ENCODE peak calls at places on chromosomes 11 and 22, in nine cellular contexts. One of them, this sample, is unnamed.

GRCh38 chr11:31817054-31817620 is 6.0 kb upstream of the PAX6 start:
- DNase-seq in endothelial cell of umbilical vein: no peak
- DNase-seq in H1: no peak
- DNase-seq in MM.1S: no peak
- DNase-seq in K562: peak
- DNase-seq in GM12878: no peak
- DNase-seq in HepG2: no peak
- DNase-seq in mammary epithelial cell: peak
- DNase-seq in DND-41: no peak
- DNase-seq in this sample: peak

GRCh38 chr11:73856001-73856663 is 20.5 kb downstream of the COA4 start:
- DNase-seq in endothelial cell of umbilical vein: no peak
- DNase-seq in H1: no peak
- DNase-seq in MM.1S: no peak
- DNase-seq in K562: no peak
- DNase-seq in GM12878: no peak
- DNase-seq in HepG2: no peak
- DNase-seq in mammary epithelial cell: no peak
- DNase-seq in DND-41: no peak
- DNase-seq in this sample: no peak

GRCh38 chr11:69449320-69450063 is 32.0 kb upstream of the LINC01488 start:
- DNase-seq in endothelial cell of umbilical vein: peak
- DNase-seq in H1: no peak
- DNase-seq in MM.1S: no peak
- DNase-seq in K562: peak
- DNase-seq in GM12878: no peak
- DNase-seq in HepG2: peak
- DNase-seq in mammary epithelial cell: no peak
- DNase-seq in DND-41: no peak
- DNase-seq in this sample: no peak

GRCh38 chr22:24069721-24070120 is 58.6 kb downstream of the CABIN1 start:
- DNase-seq in endothelial cell of umbilical vein: no peak
- DNase-seq in H1: no peak
- DNase-seq in MM.1S: peak
- DNase-seq in K562: no peak
- DNase-seq in GM12878: no peak
- DNase-seq in HepG2: no peak
- DNase-seq in mammary epithelial cell: no peak
- DNase-seq in DND-41: no peak
- DNase-seq in this sample: no peak

GRCh38 chr11:99937330-99937729 is 749.8 kb upstream of the ARHGAP42 start:
- DNase-seq in endothelial cell of umbilical vein: no peak
- DNase-seq in H1: no peak
- DNase-seq in MM.1S: no peak
- DNase-seq in K562: no peak
- DNase-seq in GM12878: no peak
- DNase-seq in HepG2: no peak
- DNase-seq in mammary epithelial cell: no peak
- DNase-seq in DND-41: no peak
- DNase-seq in this sample: no peak

GRCh38 chr11:16678466-16679116 is 59.9 kb upstream of the C11orf58 start:
- DNase-seq in endothelial cell of umbilical vein: no peak
- DNase-seq in H1: no peak
- DNase-seq in MM.1S: no peak
- DNase-seq in K562: no peak
- DNase-seq in GM12878: no peak
- DNase-seq in HepG2: no peak
- DNase-seq in mammary epithelial cell: peak
- DNase-seq in DND-41: no peak
- DNase-seq in this sample: no peak

GRCh38 chr11:91773090-91773489 is 451.5 kb upstream of the FAT3 start:
- DNase-seq in endothelial cell of umbilical vein: peak
- DNase-seq in H1: peak
- DNase-seq in MM.1S: no peak
- DNase-seq in K562: no peak
- DNase-seq in GM12878: no peak
- DNase-seq in HepG2: no peak
- DNase-seq in mammary epithelial cell: no peak
- DNase-seq in DND-41: no peak
- DNase-seq in this sample: peak

GRCh38 chr11:123235687-123236261 is 40.7 kb upstream of the CLMP start:
- DNase-seq in endothelial cell of umbilical vein: no peak
- DNase-seq in H1: no peak
- DNase-seq in MM.1S: no peak
- DNase-seq in K562: no peak
- DNase-seq in GM12878: no peak
- DNase-seq in HepG2: no peak
- DNase-seq in mammary epithelial cell: no peak
- DNase-seq in DND-41: no peak
- DNase-seq in this sample: no peak

GRCh38 chr11:72696866-72697428 is 22.7 kb upstream of the PDE2A start:
- DNase-seq in endothelial cell of umbilical vein: no peak
- DNase-seq in H1: no peak
- DNase-seq in MM.1S: no peak
- DNase-seq in K562: peak
- DNase-seq in GM12878: no peak
- DNase-seq in HepG2: no peak
- DNase-seq in mammary epithelial cell: no peak
- DNase-seq in DND-41: no peak
- DNase-seq in this sample: peak

GRCh38 chr11:26219506-26220117 is 112.3 kb upstream of the ANO3 start:
- DNase-seq in endothelial cell of umbilical vein: peak
- DNase-seq in H1: no peak
- DNase-seq in MM.1S: peak
- DNase-seq in K562: no peak
- DNase-seq in GM12878: no peak
- DNase-seq in HepG2: no peak
- DNase-seq in mammary epithelial cell: no peak
- DNase-seq in DND-41: no peak
- DNase-seq in this sample: no peak

GRCh38 chr22:30602049-30602448 is 4.9 kb upstream of the TCN2 start:
- DNase-seq in endothelial cell of umbilical vein: peak
- DNase-seq in H1: no peak
- DNase-seq in MM.1S: peak
- DNase-seq in K562: no peak
- DNase-seq in GM12878: no peak
- DNase-seq in HepG2: peak
- DNase-seq in mammary epithelial cell: peak
- DNase-seq in DND-41: no peak
- DNase-seq in this sample: peak

GRCh38 chr11:124210421-124210820 is 27.3 kb downstream of the OR10D3 start:
- DNase-seq in endothelial cell of umbilical vein: no peak
- DNase-seq in H1: no peak
- DNase-seq in MM.1S: no peak
- DNase-seq in K562: no peak
- DNase-seq in GM12878: no peak
- DNase-seq in HepG2: no peak
- DNase-seq in mammary epithelial cell: no peak
- DNase-seq in DND-41: no peak
- DNase-seq in this sample: no peak

GRCh38 chr22:25672685-25673084 is 69.3 kb upstream of the MYO18B start:
- DNase-seq in endothelial cell of umbilical vein: no peak
- DNase-seq in H1: no peak
- DNase-seq in MM.1S: no peak
- DNase-seq in K562: no peak
- DNase-seq in GM12878: no peak
- DNase-seq in HepG2: no peak
- DNase-seq in mammary epithelial cell: no peak
- DNase-seq in DND-41: no peak
- DNase-seq in this sample: no peak

GRCh38 chr22:22210375-22210774 is 34.2 kb upstream of the VPREB1 start:
- DNase-seq in endothelial cell of umbilical vein: peak
- DNase-seq in H1: no peak
- DNase-seq in MM.1S: peak
- DNase-seq in K562: no peak
- DNase-seq in GM12878: no peak
- DNase-seq in HepG2: no peak
- DNase-seq in mammary epithelial cell: peak
- DNase-seq in DND-41: peak
- DNase-seq in this sample: no peak

GRCh38 chr11:61791737-61792309 is 576 bp downstream of the TMEM258 start:
- DNase-seq in endothelial cell of umbilical vein: peak
- DNase-seq in H1: no peak
- DNase-seq in MM.1S: peak
- DNase-seq in K562: peak
- DNase-seq in GM12878: no peak
- DNase-seq in HepG2: peak
- DNase-seq in mammary epithelial cell: peak
- DNase-seq in DND-41: peak
- DNase-seq in this sample: peak

GRCh38 chr11:93738647-93739081 is 2.6 kb downstream of the TAF1D start:
- DNase-seq in endothelial cell of umbilical vein: peak
- DNase-seq in H1: no peak
- DNase-seq in MM.1S: no peak
- DNase-seq in K562: no peak
- DNase-seq in GM12878: no peak
- DNase-seq in HepG2: no peak
- DNase-seq in mammary epithelial cell: peak
- DNase-seq in DND-41: no peak
- DNase-seq in this sample: peak

GRCh38 chr22:17786435-17787158 is 12.3 kb upstream of the BID start:
- DNase-seq in endothelial cell of umbilical vein: peak
- DNase-seq in H1: no peak
- DNase-seq in MM.1S: no peak
- DNase-seq in K562: peak
- DNase-seq in GM12878: no peak
- DNase-seq in HepG2: peak
- DNase-seq in mammary epithelial cell: peak
- DNase-seq in DND-41: peak
- DNase-seq in this sample: peak

GRCh38 chr11:76659672-76660532 is 10.6 kb downstream of the LRRC32 start:
- DNase-seq in endothelial cell of umbilical vein: no peak
- DNase-seq in H1: no peak
- DNase-seq in MM.1S: no peak
- DNase-seq in K562: no peak
- DNase-seq in GM12878: no peak
- DNase-seq in HepG2: no peak
- DNase-seq in mammary epithelial cell: no peak
- DNase-seq in DND-41: no peak
- DNase-seq in this sample: no peak

GRCh38 chr11:30960387-30960992 is 374.3 kb upstream of the MPPED2 start:
- DNase-seq in endothelial cell of umbilical vein: peak
- DNase-seq in H1: no peak
- DNase-seq in MM.1S: peak
- DNase-seq in K562: no peak
- DNase-seq in GM12878: no peak
- DNase-seq in HepG2: peak
- DNase-seq in mammary epithelial cell: no peak
- DNase-seq in DND-41: no peak
- DNase-seq in this sample: peak

GRCh38 chr22:19740586-19740985 is 17.2 kb downstream of the GP1BB start:
- DNase-seq in endothelial cell of umbilical vein: no peak
- DNase-seq in H1: no peak
- DNase-seq in MM.1S: no peak
- DNase-seq in K562: no peak
- DNase-seq in GM12878: no peak
- DNase-seq in HepG2: no peak
- DNase-seq in mammary epithelial cell: no peak
- DNase-seq in DND-41: no peak
- DNase-seq in this sample: no peak

GRCh38 chr22:19738664-19739447 is 15.5 kb downstream of the GP1BB start:
- DNase-seq in endothelial cell of umbilical vein: no peak
- DNase-seq in H1: no peak
- DNase-seq in MM.1S: no peak
- DNase-seq in K562: no peak
- DNase-seq in GM12878: no peak
- DNase-seq in HepG2: no peak
- DNase-seq in mammary epithelial cell: no peak
- DNase-seq in DND-41: no peak
- DNase-seq in this sample: no peak

GRCh38 chr22:19739911-19740449 is 16.6 kb downstream of the GP1BB start:
- DNase-seq in endothelial cell of umbilical vein: no peak
- DNase-seq in H1: no peak
- DNase-seq in MM.1S: no peak
- DNase-seq in K562: no peak
- DNase-seq in GM12878: no peak
- DNase-seq in HepG2: no peak
- DNase-seq in mammary epithelial cell: no peak
- DNase-seq in DND-41: no peak
- DNase-seq in this sample: no peak

GRCh38 chr22:19737846-19738663 is 14.7 kb downstream of the GP1BB start:
- DNase-seq in endothelial cell of umbilical vein: no peak
- DNase-seq in H1: no peak
- DNase-seq in MM.1S: no peak
- DNase-seq in K562: no peak
- DNase-seq in GM12878: no peak
- DNase-seq in HepG2: no peak
- DNase-seq in mammary epithelial cell: no peak
- DNase-seq in DND-41: no peak
- DNase-seq in this sample: peak

GRCh38 chr22:19739448-19739895 is 16.1 kb downstream of the GP1BB start:
- DNase-seq in endothelial cell of umbilical vein: no peak
- DNase-seq in H1: no peak
- DNase-seq in MM.1S: no peak
- DNase-seq in K562: no peak
- DNase-seq in GM12878: no peak
- DNase-seq in HepG2: no peak
- DNase-seq in mammary epithelial cell: no peak
- DNase-seq in DND-41: no peak
- DNase-seq in this sample: no peak
- TF ChIP-seq EZH2 in endothelial cell of umbilical vein: no peak
- TF ChIP-seq EZH2 in H1: no peak
- TF ChIP-seq EZH2 in MM.1S: no peak
- TF ChIP-seq EZH2 in K562: no peak
- TF ChIP-seq EZH2 in GM12878: no peak
- TF ChIP-seq EZH2 in HepG2: no peak
- TF ChIP-seq EZH2 in mammary epithelial cell: no peak
- TF ChIP-seq EZH2 in DND-41: no peak
- TF ChIP-seq EZH2 in this sample: no peak

GRCh38 chr11:64094463-64095223 is 58.9 kb downstream of the FLRT1 start:
- DNase-seq in endothelial cell of umbilical vein: peak
- DNase-seq in H1: no peak
- DNase-seq in MM.1S: no peak
- DNase-seq in K562: peak
- DNase-seq in GM12878: no peak
- DNase-seq in HepG2: no peak
- DNase-seq in mammary epithelial cell: peak
- DNase-seq in DND-41: no peak
- DNase-seq in this sample: peak
- H3K4me2 ChIP-seq in endothelial cell of umbilical vein: peak
- H3K4me2 ChIP-seq in H1: no peak
- H3K4me2 ChIP-seq in MM.1S: no peak
- H3K4me2 ChIP-seq in K562: no peak
- H3K4me2 ChIP-seq in GM12878: no peak
- H3K4me2 ChIP-seq in HepG2: no peak
- H3K4me2 ChIP-seq in mammary epithelial cell: no peak
- H3K4me2 ChIP-seq in DND-41: no peak
- H3K4me2 ChIP-seq in this sample: peak

GRCh38 chr11:1336836-1337646 is 27.6 kb upstream of the TOLLIP start:
- DNase-seq in endothelial cell of umbilical vein: no peak
- DNase-seq in H1: no peak
- DNase-seq in MM.1S: no peak
- DNase-seq in K562: no peak
- DNase-seq in GM12878: no peak
- DNase-seq in HepG2: no peak
- DNase-seq in mammary epithelial cell: no peak
- DNase-seq in DND-41: no peak
- DNase-seq in this sample: peak
- TF ChIP-seq EZH2 in endothelial cell of umbilical vein: peak
- TF ChIP-seq EZH2 in H1: peak
- TF ChIP-seq EZH2 in MM.1S: no peak
- TF ChIP-seq EZH2 in K562: no peak
- TF ChIP-seq EZH2 in GM12878: no peak
- TF ChIP-seq EZH2 in HepG2: no peak
- TF ChIP-seq EZH2 in mammary epithelial cell: no peak
- TF ChIP-seq EZH2 in DND-41: no peak
- TF ChIP-seq EZH2 in this sample: peak

GRCh38 chr11:35179466-35180135 is 40.6 kb downstream of the CD44 start:
- DNase-seq in endothelial cell of umbilical vein: no peak
- DNase-seq in H1: no peak
- DNase-seq in MM.1S: no peak
- DNase-seq in K562: no peak
- DNase-seq in GM12878: no peak
- DNase-seq in HepG2: no peak
- DNase-seq in mammary epithelial cell: no peak
- DNase-seq in DND-41: no peak
- DNase-seq in this sample: no peak
- H3K4me2 ChIP-seq in endothelial cell of umbilical vein: no peak
- H3K4me2 ChIP-seq in H1: no peak
- H3K4me2 ChIP-seq in MM.1S: no peak
- H3K4me2 ChIP-seq in K562: no peak
- H3K4me2 ChIP-seq in GM12878: no peak
- H3K4me2 ChIP-seq in HepG2: no peak
- H3K4me2 ChIP-seq in mammary epithelial cell: no peak
- H3K4me2 ChIP-seq in DND-41: no peak
- H3K4me2 ChIP-seq in this sample: no peak